ENCODE peak calls at places on chromosomes 6 and 20, in eight cellular contexts. C, Z, T, K, Q, I, N and V are unnamed samples.
A peak's percentile ranks its signal among the peaks of the same experiment; 100 is the strongest.

GRCh38 chr20:60064554-60064953 is 106.3 kb downstream of the CDH26 start:
- DNase-seq in C (no peak), Z (no peak), T (no peak), K (no peak), Q (no peak), I (no peak), N (no peak), V (no peak)

GRCh38 chr6:3026811-3027626 is 27.3 kb downstream of the NQO2 start:
- DNase-seq in C (no peak), Z (no peak), T (peak; percentile 63), K (no peak), Q (no peak), I (no peak), N (no peak), V (peak; percentile 59)

GRCh38 chr6:168411793-168412192 is 29.2 kb upstream of the SMOC2 start:
- DNase-seq in C (no peak), Z (no peak), T (no peak), K (no peak), Q (no peak), I (no peak), N (no peak), V (no peak)

GRCh38 chr20:610130-611046 is at the start of gene TCF15:
- DNase-seq in C (no peak), Z (no peak), T (no peak), K (peak; percentile 34), Q (peak; percentile 100), I (peak; percentile 85), N (no peak), V (no peak)

GRCh38 chr6:31246051-31246495 is 25.8 kb downstream of the HLA-C start:
- DNase-seq in C (no peak), Z (no peak), T (no peak), K (peak; percentile 66), Q (no peak), I (peak; percentile 15), N (no peak), V (no peak)

GRCh38 chr6:118581489-118581959 is 33.4 kb downstream of the PLN start:
- DNase-seq in C (no peak), Z (no peak), T (no peak), K (no peak), Q (no peak), I (no peak), N (no peak), V (no peak)

GRCh38 chr6:163345931-163346330 is 68.6 kb upstream of the QKI start:
- DNase-seq in C (no peak), Z (no peak), T (no peak), K (no peak), Q (no peak), I (no peak), N (no peak), V (no peak)

GRCh38 chr6:168131464-168132415 is 52.7 kb upstream of the FRMD1 start:
- DNase-seq in C (no peak), Z (peak; percentile 44), T (no peak), K (no peak), Q (no peak), I (no peak), N (no peak), V (no peak)

GRCh38 chr6:111926731-111927302 is 53.6 kb upstream of the FYN start:
- DNase-seq in C (no peak), Z (no peak), T (no peak), K (no peak), Q (no peak), I (peak; percentile 48), N (no peak), V (no peak)

GRCh38 chr6:153108320-153108719 is 22.8 kb downstream of the RGS17 start:
- DNase-seq in C (no peak), Z (no peak), T (no peak), K (peak; percentile 44), Q (peak; percentile 14), I (peak; percentile 50), N (no peak), V (no peak)

GRCh38 chr20:5920581-5920980 is 29.8 kb downstream of the TRMT6 start:
- DNase-seq in C (no peak), Z (no peak), T (no peak), K (no peak), Q (no peak), I (no peak), N (no peak), V (no peak)

GRCh38 chr20:60048634-60049578 is 90.7 kb downstream of the CDH26 start:
- DNase-seq in C (no peak), Z (no peak), T (no peak), K (no peak), Q (no peak), I (no peak), N (no peak), V (no peak)

GRCh38 chr6:33191383-33192104 is 723 bp downstream of the COL11A2 start:
- DNase-seq in C (no peak), Z (no peak), T (no peak), K (no peak), Q (peak; percentile 48), I (peak; percentile 50), N (no peak), V (no peak)

GRCh38 chr20:17742426-17743130 is 42.8 kb downstream of the BANF2 start:
- DNase-seq in C (no peak), Z (no peak), T (no peak), K (no peak), Q (no peak), I (no peak), N (no peak), V (no peak)

GRCh38 chr6:88985901-88986300 is 22.5 kb upstream of the RNGTT start:
- DNase-seq in C (no peak), Z (no peak), T (no peak), K (no peak), Q (no peak), I (no peak), N (no peak), V (no peak)

GRCh38 chr6:130371921-130372320 is 6.1 kb downstream of the TMEM200A start:
- DNase-seq in C (no peak), Z (no peak), T (no peak), K (no peak), Q (no peak), I (no peak), N (no peak), V (no peak)

DNA sequence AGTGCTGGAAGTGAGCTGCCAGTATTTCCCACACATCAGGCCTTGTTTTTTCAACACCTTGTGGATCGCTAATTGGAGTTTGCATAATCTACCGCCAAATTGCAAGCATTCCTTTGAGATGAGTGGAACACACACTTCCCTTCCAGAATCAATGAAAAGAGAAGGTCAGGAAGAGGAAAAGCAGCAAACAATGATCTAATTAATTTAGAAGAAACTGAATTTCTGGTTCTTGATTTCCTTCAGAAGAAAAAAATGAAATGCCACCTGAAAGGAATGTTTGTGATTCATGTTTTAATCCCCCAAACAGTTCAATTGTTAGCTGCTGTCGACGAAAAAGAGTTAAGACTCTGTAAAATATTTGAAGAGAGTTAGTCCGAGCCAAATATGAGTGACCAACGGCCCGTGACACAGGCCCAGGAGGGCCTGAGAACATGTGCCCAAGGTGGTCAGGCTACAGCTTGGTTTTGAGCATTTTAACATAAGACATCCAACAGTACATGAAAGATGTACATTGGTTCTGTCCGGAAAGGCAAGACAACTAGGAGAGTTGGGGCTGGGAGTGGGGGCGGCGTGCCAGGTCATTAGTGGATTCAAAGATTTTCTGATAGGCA is 182.3 kb downstream of the MTFR2 start:
- DNase-seq in C (no peak), Z (no peak), T (no peak), K (peak; percentile 95), Q (no peak), I (peak; percentile 79), N (no peak), V (no peak)
- TF ChIP-seq POLR2AphosphoS5 in C (no peak), Z (no peak), T (no peak), K (peak; percentile 86), Q (no peak), I (no peak), N (no peak), V (no peak)

GRCh38 chr20:41260734-41261220 is 56.8 kb downstream of the ZHX3 start:
- DNase-seq in C (no peak), Z (no peak), T (no peak), K (peak; percentile 34), Q (no peak), I (no peak), N (no peak), V (no peak)
- TF ChIP-seq POLR2AphosphoS5 in C (no peak), Z (no peak), T (no peak), K (no peak), Q (no peak), I (no peak), N (no peak), V (no peak)

DNA sequence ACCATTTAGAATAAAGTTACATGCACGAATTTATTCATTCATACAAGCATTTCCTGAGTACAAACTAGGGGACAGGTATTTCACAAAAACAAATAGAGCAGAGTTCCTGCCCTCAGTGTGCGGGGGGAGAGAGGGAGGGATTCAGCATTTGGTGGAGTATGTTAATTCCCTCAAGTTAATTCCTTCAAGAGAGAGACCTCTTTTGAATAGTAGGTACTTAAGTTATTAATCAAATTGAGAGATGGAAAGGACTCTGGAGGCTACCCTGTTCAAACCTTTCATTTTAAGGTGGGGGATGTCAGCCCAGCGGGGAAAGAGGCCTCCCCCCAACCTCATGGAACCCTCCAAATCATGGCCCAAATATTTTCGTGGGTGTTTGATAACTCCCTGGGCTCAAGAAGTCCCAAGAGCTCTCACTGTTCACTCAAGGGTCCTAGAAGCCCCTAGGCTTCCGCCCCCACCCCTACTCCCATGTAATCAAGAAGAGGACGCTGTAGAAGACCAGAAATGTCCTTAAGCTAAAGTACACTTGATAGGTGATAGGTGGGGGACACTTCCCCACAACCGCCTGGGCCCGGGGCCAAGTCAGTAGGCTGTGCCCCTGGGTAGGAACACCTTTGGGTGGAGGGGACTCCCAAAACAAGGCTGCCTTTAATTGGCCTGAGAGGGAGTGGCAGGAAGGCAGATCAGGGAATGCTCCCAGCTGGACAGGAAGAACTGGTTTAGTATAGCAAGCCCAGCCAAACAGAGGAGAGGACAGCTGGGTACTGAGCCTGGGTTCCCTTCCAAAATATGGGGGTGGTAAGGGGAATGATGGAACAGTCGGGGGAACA is 2.9 kb downstream of the SDC4 start:
- DNase-seq in C (no peak), Z (no peak), T (no peak), K (no peak), Q (no peak), I (no peak), N (no peak), V (no peak)
- TF ChIP-seq POLR2AphosphoS5 in C (no peak), Z (peak; percentile 24), T (no peak), K (no peak), Q (no peak), I (no peak), N (no peak), V (no peak)

DNA sequence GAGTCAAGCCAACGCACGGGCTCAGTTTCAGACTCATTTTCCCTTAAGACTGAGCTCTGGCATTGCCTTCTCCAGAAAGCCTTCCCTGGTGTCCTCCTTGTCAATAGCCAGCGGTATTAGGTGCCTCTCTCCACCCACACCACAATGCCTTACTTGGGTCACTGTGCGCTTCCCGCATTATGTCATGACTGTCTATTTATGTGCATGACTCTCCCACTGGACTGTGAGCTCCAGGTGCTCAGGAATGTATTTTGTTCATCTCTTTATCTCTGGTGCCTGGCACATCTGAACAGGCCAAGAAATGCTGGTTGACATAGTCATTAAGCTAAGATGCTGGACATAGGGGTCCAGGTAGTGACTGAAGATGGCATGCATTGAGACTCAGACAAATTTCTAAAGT is 42.7 kb downstream of the DAAM2 start:
- DNase-seq in C (no peak), Z (no peak), T (no peak), K (no peak), Q (no peak), I (no peak), N (no peak), V (no peak)
- TF ChIP-seq POLR2AphosphoS5 in C (no peak), Z (no peak), T (no peak), K (no peak), Q (no peak), I (no peak), N (no peak), V (no peak)

GRCh38 chr6:44082872-44083321 is 44.4 kb downstream of the MRPL14 start:
- DNase-seq in C (no peak), Z (no peak), T (no peak), K (no peak), Q (peak; percentile 63), I (no peak), N (no peak), V (no peak)
- TF ChIP-seq POLR2AphosphoS5 in C (no peak), Z (no peak), T (no peak), K (no peak), Q (no peak), I (no peak), N (no peak), V (no peak)